ENCODE peak calls at places on chromosome 3, in five cellular contexts. O is GM10248, J is renal cortical epithelial cell, E is KBM-7, U is HTR-8/SVneo. R is an unnamed sample.

GRCh38 chr3:52313774-52314188 is 2.3 kb upstream of the DNAH1 start:
- DNase-seq in U (peak; percentile 51), J (peak; percentile 66), O (peak; percentile 89), E (no peak), R (no peak)

GRCh38 chr3:129723558-129724324 is 117.3 kb upstream of the PLXND1 start:
- DNase-seq in J (peak; percentile 84), O (no peak), U (peak; percentile 12), E (no peak), R (peak; percentile 62)

GRCh38 chr3:123658860-123659221 is 74.0 kb upstream of the HACD2 start:
- DNase-seq in O (no peak), U (no peak), J (no peak), E (no peak), R (no peak)

GRCh38 chr3:27800261-27800660 is 78.1 kb upstream of the EOMES start:
- DNase-seq in E (no peak), O (no peak), J (no peak), U (no peak), R (no peak)

GRCh38 chr3:124277516-124277890 is 285.6 kb upstream of the ROPN1 start:
- DNase-seq in U (no peak), E (no peak), J (peak; percentile 54), O (no peak), R (no peak)

GRCh38 chr3:114899186-114899931 is 247.7 kb downstream of the ZBTB20 start:
- DNase-seq in J (peak; percentile 97), E (no peak), U (no peak), O (no peak), R (peak; percentile 96)

GRCh38 chr3:56976666-56977560 is 83.6 kb upstream of the SPATA12 start:
- DNase-seq in E (no peak), O (no peak), J (peak; percentile 47), U (no peak), R (peak; percentile 39)

GRCh38 chr3:12675115-12675810 is 11.3 kb upstream of the RAF1 start:
- DNase-seq in O (no peak), U (no peak), E (no peak), J (no peak), R (no peak)

GRCh38 chr3:134486577-134487041 is 752 bp downstream of the CEP63 start:
- DNase-seq in O (no peak), E (peak; percentile 61), U (no peak), J (peak; percentile 33), R (no peak)

GRCh38 chr3:123620338-123620737 is 35.5 kb upstream of the HACD2 start:
- DNase-seq in U (no peak), J (no peak), O (no peak), E (no peak), R (peak; percentile 35)

GRCh38 chr3:187912007-187912406 is 166.7 kb upstream of the BCL6 start:
- DNase-seq in O (no peak), E (no peak), J (no peak), U (no peak), R (no peak)

GRCh38 chr3:149180057-149180573 is 41.5 kb downstream of the CP start:
- DNase-seq in E (peak; percentile 49), J (peak; percentile 100), U (peak; percentile 89), O (no peak), R (no peak)

R was measured in SJCRH30.